ENCODE peak calls at places on chromosomes 11 and 22, in nine cellular contexts. J, N, O, R, Y, L, I, M and G are unnamed samples.

GRCh38 chr11:116263020-116263419 is 509.8 kb downstream of the BUD13 start:
- DNase-seq in J (no peak), N (no peak), O (no peak), R (no peak), Y (no peak), L (no peak), I (no peak), M (no peak), G (no peak)

GRCh38 chr11:118921121-118921928 is 4.4 kb downstream of the BCL9L start:
- DNase-seq in J (no peak), N (peak), O (peak), R (no peak), Y (peak), L (peak), I (peak), M (peak), G (peak)

GRCh38 chr11:75311858-75312288 is 39.6 kb downstream of the ARRB1 start:
- DNase-seq in J (peak), N (peak), O (peak), R (no peak), Y (peak), L (peak), I (peak), M (no peak), G (peak)

GRCh38 chr11:12275818-12276217 is 101.6 kb upstream of the PARVA start:
- DNase-seq in J (no peak), N (no peak), O (no peak), R (no peak), Y (peak), L (no peak), I (no peak), M (no peak), G (no peak)

GRCh38 chr11:118911880-118912741 is 13.6 kb downstream of the BCL9L start:
- DNase-seq in J (peak), N (peak), O (peak), R (peak), Y (peak), L (peak), I (peak), M (peak), G (peak)

GRCh38 chr11:65944191-65944590 is 1.1 kb upstream of the TSGA10IP start:
- DNase-seq in J (no peak), N (no peak), O (no peak), R (no peak), Y (no peak), L (no peak), I (no peak), M (no peak), G (no peak)

GRCh38 chr11:119056397-119056999 is 507 bp downstream of the HYOU1 start:
- DNase-seq in J (no peak), N (no peak), O (peak), R (no peak), Y (no peak), L (peak), I (peak), M (peak), G (peak)

GRCh38 chr11:9821008-9821752 is 157.3 kb downstream of the SWAP70 start:
- DNase-seq in J (no peak), N (peak), O (no peak), R (no peak), Y (no peak), L (no peak), I (no peak), M (no peak), G (no peak)

GRCh38 chr22:38578505-38578904 is 8.5 kb upstream of the DMC1 start:
- DNase-seq in J (no peak), N (no peak), O (no peak), R (no peak), Y (no peak), L (no peak), I (no peak), M (no peak), G (no peak)

GRCh38 chr11:109739374-109739773 is 317.4 kb downstream of the C11orf87 start:
- DNase-seq in J (no peak), N (no peak), O (no peak), R (no peak), Y (no peak), L (no peak), I (no peak), M (no peak), G (peak)

GRCh38 chr22:31605851-31606585 is 56.0 kb downstream of the PISD start:
- DNase-seq in J (no peak), N (no peak), O (no peak), R (no peak), Y (no peak), L (no peak), I (no peak), M (no peak), G (no peak)

GRCh38 chr11:11793073-11793472 is 48.7 kb upstream of the USP47 start:
- DNase-seq in J (no peak), N (no peak), O (no peak), R (no peak), Y (no peak), L (no peak), I (no peak), M (no peak), G (no peak)

GRCh38 chr11:57574061-57574460 is 6.6 kb upstream of the UBE2L6 start:
- DNase-seq in J (no peak), N (no peak), O (no peak), R (no peak), Y (no peak), L (no peak), I (no peak), M (no peak), G (no peak)

GRCh38 chr11:62398011-62398994 is 20.5 kb upstream of the SCGB1A1 start:
- DNase-seq in J (no peak), N (no peak), O (peak), R (no peak), Y (no peak), L (no peak), I (peak), M (no peak), G (peak)

GRCh38 chr11:44728085-44728410 is 1.3 kb downstream of the TSPAN18 start:
- DNase-seq in J (no peak), N (no peak), O (no peak), R (no peak), Y (no peak), L (no peak), I (no peak), M (no peak), G (no peak)
- TF ChIP-seq CTCF in J (peak), N (no peak), O (no peak), R (no peak), Y (peak), L (no peak), I (no peak), M (no peak), G (no peak)

GRCh38 chr11:76752321-76753175 is 30.6 kb upstream of the TSKU start:
- DNase-seq in J (peak), N (peak), O (peak), R (no peak), Y (peak), L (peak), I (peak), M (no peak), G (peak)
- H3K4me3 ChIP-seq in J (peak), N (no peak), O (no peak), R (no peak), Y (no peak), L (no peak), I (no peak), M (no peak), G (no peak)

DNA sequence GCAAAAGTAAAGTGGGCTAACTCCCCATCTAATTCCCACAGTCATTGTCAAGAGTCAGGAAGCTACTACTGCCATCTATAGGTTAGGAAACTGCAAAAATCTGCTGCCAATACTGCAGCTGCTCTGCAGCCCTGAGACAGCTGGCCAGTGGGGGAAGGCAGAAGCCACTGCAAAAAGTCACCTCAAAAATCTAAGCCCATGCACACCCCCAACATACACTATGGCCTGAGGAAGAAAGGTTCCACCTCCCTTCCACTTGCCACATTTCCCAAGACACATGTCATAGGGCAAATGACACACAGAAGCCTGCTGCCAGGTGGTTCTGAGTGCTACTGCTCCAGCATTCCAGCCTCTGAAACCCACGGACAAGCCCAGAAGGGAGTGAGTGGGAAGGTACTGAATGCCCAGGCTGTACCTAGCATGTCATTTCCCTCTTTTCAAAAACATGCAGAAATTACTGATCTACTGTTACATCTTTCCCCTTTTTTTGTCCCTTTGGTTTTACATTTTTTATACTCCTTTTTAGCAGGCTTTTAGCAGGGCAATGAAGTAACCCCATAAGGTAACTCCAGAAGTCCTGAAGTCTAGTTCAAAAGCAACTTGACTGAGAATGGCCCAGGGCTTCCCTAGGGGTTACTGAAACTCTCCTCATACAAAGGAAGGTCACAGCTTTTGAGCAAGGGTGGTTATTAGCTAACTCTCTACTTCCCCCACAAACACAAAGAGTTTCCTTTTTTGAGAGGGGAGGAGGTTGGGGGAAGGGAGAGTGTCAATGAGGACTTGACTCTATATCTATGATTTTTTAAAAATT is 36.8 kb downstream of the DGCR2 start:
- DNase-seq in J (no peak), N (peak), O (no peak), R (no peak), Y (peak), L (no peak), I (no peak), M (peak), G (peak)
- TF ChIP-seq CTCF in J (no peak), N (peak), O (no peak), R (peak), Y (peak), L (no peak), I (no peak), M (peak), G (peak)

DNA sequence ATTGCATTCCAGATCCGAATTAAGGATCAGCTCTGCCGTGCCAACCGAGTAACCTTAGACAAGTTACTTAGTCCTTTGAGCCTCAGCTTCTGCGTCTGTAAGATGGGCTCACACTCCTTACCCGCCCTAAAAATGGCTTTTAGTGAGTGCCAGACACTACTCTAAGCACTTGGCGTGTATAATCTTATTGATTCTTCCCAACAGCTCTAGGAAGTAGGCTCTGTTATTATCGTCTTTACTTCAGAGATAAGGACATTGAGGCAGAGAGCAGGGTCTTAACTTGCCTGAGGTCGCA is 21.7 kb upstream of the ROBO3 start:
- DNase-seq in J (no peak), N (no peak), O (no peak), R (no peak), Y (no peak), L (no peak), I (no peak), M (no peak), G (no peak)
- H3K4me3 ChIP-seq in J (no peak), N (no peak), O (no peak), R (no peak), Y (no peak), L (no peak), I (no peak), M (no peak), G (no peak)

GRCh38 chr22:42167066-42167465 is 36.5 kb upstream of the CYP2D6 start:
- DNase-seq in J (no peak), N (no peak), O (no peak), R (no peak), Y (no peak), L (no peak), I (no peak), M (no peak), G (no peak)
- TF ChIP-seq CTCF in J (no peak), N (no peak), O (no peak), R (no peak), Y (no peak), L (no peak), I (no peak), M (no peak), G (no peak)